ENCODE peak calls at places on chromosomes 5 and 9, in seven cellular contexts. U is upper lobe of right lung, Z is neural progenitor cell, F is fibroblast of villous mesenchyme, B is fibroblast of pulmonary artery, I is IMR-90, H is ovary. V is an unnamed sample.

GRCh38 chr5:92527311-92528078 is 1053.5 kb downstream of the NR2F1-AS1 start:
- DNase-seq in U (no peak), Z (no peak), F (peak), B (peak), I (peak), H (no peak), V (peak)

GRCh38 chr5:112083623-112084022 is 326.6 kb upstream of the NREP start:
- DNase-seq in U (no peak), Z (no peak), F (no peak), B (no peak), I (peak), H (no peak), V (no peak)

GRCh38 chr5:32753765-32754164 is 42.6 kb downstream of the NPR3 start:
- DNase-seq in U (no peak), Z (peak), F (no peak), B (peak), I (peak), H (no peak), V (peak)

GRCh38 chr5:153463806-153464205 is 26.7 kb upstream of the GRIA1 start:
- DNase-seq in U (no peak), Z (peak), F (peak), B (peak), I (peak), H (no peak), V (peak)

GRCh38 chr5:123089572-123089970 is 530 bp downstream of the PRDM6 start:
- DNase-seq in U (no peak), Z (peak), F (peak), B (peak), I (peak), H (peak), V (peak)

GRCh38 chr5:132055808-132056609 is 4.4 kb upstream of the IL3 start:
- DNase-seq in U (peak), Z (no peak), F (no peak), B (no peak), I (no peak), H (peak), V (no peak)

GRCh38 chr5:132477784-132478497 is 12.6 kb downstream of the IRF1 start:
- DNase-seq in U (peak), Z (no peak), F (no peak), B (no peak), I (no peak), H (peak), V (no peak)

GRCh38 chr9:132894343-132894742 is 15.6 kb downstream of the SPACA9 start:
- DNase-seq in U (no peak), Z (no peak), F (no peak), B (no peak), I (no peak), H (peak), V (no peak)

GRCh38 chr5:90792725-90793124 is 234.1 kb downstream of the ADGRV1 start:
- DNase-seq in U (no peak), Z (no peak), F (peak), B (peak), I (no peak), H (no peak), V (peak)

GRCh38 chr5:11384441-11385250 is 519.6 kb downstream of the CTNND2 start:
- DNase-seq in U (peak), Z (peak), F (no peak), B (no peak), I (no peak), H (peak), V (no peak)

GRCh38 chr5:36691993-36692392 is 85.6 kb downstream of the SLC1A3 start:
- DNase-seq in U (no peak), Z (peak), F (no peak), B (no peak), I (peak), H (no peak), V (peak)

GRCh38 chr5:112276996-112277395 is 142.1 kb downstream of the EPB41L4A start:
- DNase-seq in U (no peak), Z (peak), F (no peak), B (no peak), I (no peak), H (no peak), V (no peak)

GRCh38 chr9:127204771-127205470 is 59.7 kb upstream of the GARNL3 start:
- DNase-seq in U (no peak), Z (no peak), F (peak), B (peak), I (peak), H (peak), V (no peak)

GRCh38 chr9:98654247-98654646 is 54.5 kb downstream of the GABBR2 start:
- DNase-seq in U (no peak), Z (no peak), F (no peak), B (peak), I (peak), H (no peak), V (peak)

DNA sequence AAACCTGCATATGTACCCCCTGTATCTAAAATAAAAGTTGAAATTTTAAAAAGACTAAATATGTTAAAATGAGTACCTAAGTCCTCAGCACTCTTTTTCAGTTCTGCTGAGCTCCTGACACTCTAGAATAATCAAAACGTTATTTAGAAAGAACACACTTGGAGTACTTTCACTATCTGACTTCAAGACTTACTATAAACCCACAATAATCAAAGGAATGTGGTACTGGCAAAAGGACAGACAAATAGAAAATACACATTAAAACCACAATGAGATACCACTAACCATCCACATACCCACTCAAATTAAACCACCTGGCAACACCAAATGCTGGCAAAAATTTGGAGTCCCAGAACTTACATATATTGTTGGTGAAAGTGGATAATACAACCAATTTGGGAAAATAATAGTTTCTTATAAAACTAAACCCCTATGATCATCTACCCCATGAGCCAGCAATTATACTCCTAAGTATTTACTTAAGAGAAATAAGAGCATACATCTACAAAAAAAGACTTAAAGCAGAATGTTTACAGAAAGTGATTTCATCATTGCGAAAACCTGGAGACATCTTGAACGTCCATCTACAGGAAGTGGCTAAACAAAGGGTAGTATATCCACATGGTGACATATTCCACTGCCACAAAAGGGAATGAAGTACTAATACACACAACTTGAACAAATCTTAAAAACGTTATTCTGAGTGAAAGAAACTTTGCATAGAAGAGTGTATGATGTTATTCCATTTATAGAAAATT is 12.8 kb upstream of the PRSS3 start:
- DNase-seq in U (no peak), Z (no peak), F (peak), B (peak), I (peak), H (no peak), V (no peak)
- H3K4me3 ChIP-seq in U (no peak), Z (no peak), F (no peak), B (no peak), I (no peak), H (no peak), V (no peak)

GRCh38 chr5:145887976-145888574 is 15.3 kb upstream of the GRXCR2 start:
- DNase-seq in U (no peak), Z (peak), F (peak), B (peak), I (peak), H (no peak), V (peak)
- TF ChIP-seq CTCF in U (peak), Z (peak), F (peak), B (peak), I (peak), H (peak), V (peak)

GRCh38 chr9:19233344-19233743 is 2.9 kb downstream of the DENND4C start:
- DNase-seq in U (no peak), Z (no peak), F (no peak), B (no peak), I (no peak), H (no peak), V (no peak)
- H3K4me3 ChIP-seq in U (peak), Z (no peak), F (peak), B (peak), I (no peak), H (no peak), V (peak)

GRCh38 chr5:57383093-57383861 is 99.3 kb downstream of the ACTBL2 start:
- DNase-seq in U (no peak), Z (no peak), F (peak), B (peak), I (peak), H (no peak), V (peak)
- TF ChIP-seq CTCF in U (peak), Z (no peak), F (peak), B (peak), I (peak), H (no peak), V (peak)

V was measured in foreskin fibroblast.